ENCODE peak calls at places on chromosomes 16 and 17, in four cellular contexts. X is endothelial cell, W is NCI-H1092, A is EH. Y is an unnamed sample.

GRCh38 chr16:86833136-86833535 is 254.8 kb downstream of the FOXL1 start:
- DNase-seq in W (no peak), A (no peak), X (no peak), Y (no peak)

GRCh38 chr17:63840591-63841349 is 1.7 kb downstream of the SMARCD2 start:
- DNase-seq in X (no peak), A (peak; percentile 44), W (no peak), Y (no peak)

GRCh38 chr17:43962479-43962878 is 8.7 kb upstream of the PYY start:
- DNase-seq in W (no peak), X (no peak), A (no peak), Y (no peak)

GRCh38 chr16:6335072-6335471 is 997.6 kb upstream of the RBFOX1 start:
- DNase-seq in X (peak; percentile 48), A (no peak), W (no peak), Y (no peak)

GRCh38 chr17:8675306-8675705 is 44.8 kb upstream of the MYH10 start:
- DNase-seq in A (no peak), X (no peak), W (no peak), Y (no peak)

GRCh38 chr17:66807182-66807581 is 27.7 kb upstream of the CACNG5 start:
- DNase-seq in X (no peak), W (no peak), A (no peak), Y (no peak)

GRCh38 chr17:4152471-4152870 is 9.5 kb downstream of the CYB5D2 start:
- DNase-seq in X (no peak), A (peak; percentile 89), W (no peak), Y (no peak)

GRCh38 chr16:83771306-83771942 is 36.4 kb upstream of the HSBP1 start:
- DNase-seq in A (no peak), X (no peak), W (peak; percentile 28), Y (no peak)

GRCh38 chr17:36049643-36050042 is 14.4 kb upstream of the CCL18 start:
- DNase-seq in W (no peak), X (no peak), A (no peak), Y (no peak)

GRCh38 chr17:14745122-14745521 is 444.2 kb downstream of the HS3ST3B1 start:
- DNase-seq in A (peak; percentile 97), X (no peak), W (no peak), Y (no peak)

GRCh38 chr16:12341423-12341822 is 364.9 kb downstream of the SNX29 start:
- DNase-seq in X (no peak), A (peak; percentile 84), W (no peak), Y (no peak)

GRCh38 chr17:64420143-64420670 is 28.7 kb upstream of the MILR1 start:
- DNase-seq in A (peak; percentile 85), X (peak; percentile 30), W (peak; percentile 52), Y (no peak)

GRCh38 chr16:58628845-58629680 is 563 bp downstream of the CNOT1 start:
- DNase-seq in W (peak; percentile 5), X (peak; percentile 18), A (peak; percentile 35), Y (no peak)

GRCh38 chr17:63082952-63083351 is 116.9 kb downstream of the TANC2 start:
- DNase-seq in A (peak; percentile 65), X (no peak), W (no peak), Y (no peak)

GRCh38 chr17:80108321-80108971 is 7.1 kb downstream of the GAA start:
- DNase-seq in W (no peak), X (no peak), A (no peak), Y (no peak)

GRCh38 chr17:44309472-44309871 is 1.1 kb downstream of the RUNDC3A start:
- DNase-seq in X (no peak), W (no peak), A (no peak), Y (no peak)

GRCh38 chr17:45298546-45299285 is 18.1 kb downstream of the MAP3K14 start:
- DNase-seq in A (peak; percentile 69), X (no peak), W (no peak), Y (no peak)

GRCh38 chr17:77320501-77321256 is 179.9 kb downstream of the SEC14L1 start:
- DNase-seq in A (peak; percentile 69), W (no peak), X (no peak), Y (no peak)

GRCh38 chr17:37485938-37486570 is 3.6 kb upstream of the DUSP14 start:
- DNase-seq in X (no peak), A (peak; percentile 28), W (no peak), Y (no peak)

GRCh38 chr17:82332669-82333278 is 792 bp downstream of the SECTM1 start:
- DNase-seq in X (no peak), W (no peak), A (peak; percentile 54), Y (no peak)

GRCh38 chr17:53033297-53033696 is 789.4 kb upstream of the KIF2B start:
- DNase-seq in X (no peak), A (no peak), W (no peak), Y (no peak)

GRCh38 chr17:35022536-35023063 is 40.9 kb downstream of the RFFL start:
- DNase-seq in A (peak; percentile 86), W (peak; percentile 84), X (peak; percentile 41), Y (no peak)

GRCh38 chr16:56262148-56262878 is 71.0 kb downstream of the GNAO1 start:
- DNase-seq in A (no peak), W (no peak), X (no peak), Y (no peak)

Y was measured in cortex of kidney.